ENCODE peak calls at places on chromosomes 1 and 21, in ten cellular contexts. P is upper lobe of left lung, K is K562, O is ovary, F is stomach, W is A549, T is sigmoid colon, I is GM12878, H is transverse colon, N is suprapubic skin. Q is an unnamed sample.
A peak's percentile ranks its signal among the peaks of the same experiment; 100 is the strongest.

GRCh38 chr1:43858324-43858723 is 75.3 kb upstream of the ARTN start:
- DNase-seq in K (no peak), I (no peak), F (peak; percentile 69), O (peak; percentile 48), N (no peak), H (no peak), W (no peak), T (peak; percentile 84), P (no peak), Q (peak; percentile 21)

GRCh38 chr21:39519835-39520234 is 68.1 kb downstream of the SH3BGR start:
- DNase-seq in N (no peak), K (no peak), P (no peak), F (no peak), I (no peak), O (no peak), T (no peak), W (no peak), H (no peak), Q (no peak)

GRCh38 chr1:17419626-17420328 is 19.7 kb downstream of the RCC2 start:
- DNase-seq in I (no peak), P (peak; percentile 96), W (peak; percentile 67), O (peak; percentile 86), N (no peak), F (peak; percentile 79), T (peak; percentile 83), H (peak; percentile 73), K (peak; percentile 86), Q (peak; percentile 55)

GRCh38 chr1:226619031-226619430 is 70.5 kb downstream of the STUM start:
- DNase-seq in K (no peak), H (no peak), I (no peak), P (no peak), N (peak; percentile 29), W (no peak), T (peak; percentile 39), O (no peak), F (no peak), Q (no peak)

GRCh38 chr1:33222381-33222780 is 33.9 kb upstream of the ZNF362 start:
- DNase-seq in P (no peak), F (no peak), I (no peak), N (no peak), W (no peak), H (no peak), T (no peak), O (no peak), K (no peak), Q (no peak)

GRCh38 chr1:233719626-233720334 is 105.9 kb downstream of the KCNK1 start:
- DNase-seq in P (no peak), N (no peak), H (no peak), O (no peak), F (no peak), T (no peak), W (no peak), K (no peak), I (no peak), Q (no peak)

GRCh38 chr1:208668991-208669390 is 424.8 kb upstream of the PLXNA2 start:
- DNase-seq in I (no peak), O (no peak), F (no peak), T (no peak), N (no peak), H (no peak), P (no peak), W (no peak), K (no peak), Q (no peak)

GRCh38 chr1:206039046-206039929 is 13.7 kb upstream of the RHEX start:
- DNase-seq in H (no peak), K (no peak), F (no peak), N (no peak), I (no peak), W (no peak), P (no peak), O (no peak), T (no peak), Q (no peak)

GRCh38 chr1:189499736-189500135 is 977.9 kb downstream of the BRINP3 start:
- DNase-seq in O (no peak), N (no peak), K (no peak), H (no peak), P (no peak), T (no peak), I (no peak), F (no peak), W (no peak), Q (no peak)

GRCh38 chr1:3618576-3618903 is 6.3 kb upstream of the TPRG1L start:
- DNase-seq in N (no peak), H (no peak), F (no peak), P (peak; percentile 50), K (no peak), I (no peak), O (no peak), W (no peak), T (no peak), Q (no peak)

GRCh38 chr1:110605901-110606783 is at the start of gene KCNA2:
- DNase-seq in W (no peak), N (no peak), P (peak; percentile 87), K (no peak), H (peak; percentile 22), F (peak; percentile 26), T (peak; percentile 74), O (peak; percentile 66), I (no peak), Q (no peak)

GRCh38 chr1:211281322-211282022 is 22.3 kb downstream of the RCOR3 start:
- DNase-seq in F (no peak), T (no peak), O (no peak), P (no peak), I (no peak), H (no peak), W (no peak), K (peak; percentile 20), N (no peak), Q (no peak)

GRCh38 chr1:25797939-25798338 is 2.1 kb upstream of the SELENON start:
- DNase-seq in T (no peak), N (no peak), K (peak; percentile 81), O (no peak), P (no peak), W (peak; percentile 60), I (no peak), F (peak; percentile 63), H (no peak), Q (no peak)

GRCh38 chr1:25800538-25801377 is 765 bp downstream of the SELENON start:
- DNase-seq in P (no peak), O (peak; percentile 36), K (no peak), H (no peak), I (no peak), N (no peak), F (no peak), W (no peak), T (no peak), Q (no peak)

GRCh38 chr1:25799758-25800537 is at the start of gene SELENON:
- DNase-seq in W (peak; percentile 38), P (peak; percentile 91), N (no peak), H (peak; percentile 59), I (no peak), O (peak; percentile 78), K (peak; percentile 89), F (peak; percentile 60), T (peak; percentile 86), Q (no peak)

GRCh38 chr1:25798666-25799345 is 1.2 kb upstream of the SELENON start:
- DNase-seq in H (no peak), K (no peak), T (no peak), W (no peak), I (no peak), N (no peak), F (no peak), O (no peak), P (no peak), Q (no peak)

DNA sequence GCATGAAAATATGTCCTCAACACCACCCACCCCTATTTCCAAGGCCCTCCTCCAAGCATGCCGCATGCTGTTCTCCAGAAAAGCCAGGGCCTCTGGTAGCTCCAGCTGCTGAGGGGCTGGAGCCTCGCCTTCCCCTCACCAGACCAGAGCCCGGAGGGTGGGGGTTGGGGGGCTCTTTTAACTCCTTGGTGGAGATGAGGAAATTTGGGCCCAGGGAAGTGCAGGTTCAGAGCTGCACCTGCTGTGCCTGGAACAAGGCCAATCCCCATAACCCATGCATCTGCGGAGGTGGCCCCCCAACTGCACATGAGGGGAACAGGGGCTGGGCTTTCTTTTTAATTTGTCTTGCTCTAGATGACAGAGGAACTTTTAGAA is 660 bp upstream of the SELENON start:
- DNase-seq in N (no peak), T (no peak), W (no peak), O (no peak), F (no peak), P (no peak), K (no peak), I (no peak), H (no peak), Q (no peak)
- H3K27ac ChIP-seq in N (peak overlapping the region; percentile 73), T (peak overlapping the region; percentile 92), W (peak overlapping the region; percentile 91), O (no peak overlapping the region), F (peak overlapping the region; percentile 74), P (peak overlapping the region; percentile 79), K (no peak overlapping the region), I (no peak overlapping the region), H (peak overlapping the region; percentile 86), Q (peak overlapping the region; percentile 75)

GRCh38 chr1:46553506-46553905 is 2.1 kb upstream of the KNCN start:
- DNase-seq in F (no peak), W (no peak), K (no peak), O (no peak), H (no peak), P (no peak), N (no peak), I (no peak), T (no peak), Q (no peak)
- TF ChIP-seq EP300 in F (no peak), W (no peak), K (no peak), O (no peak), H (no peak), P (no peak), N (no peak), I (no peak), T (no peak), Q (no peak)

DNA sequence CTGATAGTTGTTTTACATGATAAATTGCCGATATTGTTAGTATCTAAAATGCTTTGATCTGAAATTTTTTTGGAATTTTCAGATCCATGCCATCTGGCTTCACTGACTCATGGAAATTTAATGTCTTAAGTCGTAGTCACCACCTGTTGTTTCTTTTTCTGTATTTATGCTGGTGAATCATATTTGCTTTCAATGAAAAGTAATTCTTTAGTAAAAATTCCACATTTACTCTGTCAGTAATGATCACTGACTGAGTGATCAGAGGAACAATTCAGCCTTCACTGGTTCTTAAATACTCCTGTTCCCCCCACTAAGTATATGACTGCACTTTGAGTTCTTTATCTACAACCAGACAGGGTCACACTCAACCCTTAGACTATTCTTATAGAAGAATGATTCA is 185.6 kb upstream of the NRIP1 start:
- DNase-seq in P (no peak), K (no peak), O (no peak), I (no peak), W (no peak), H (no peak), T (no peak), N (no peak), F (no peak), Q (no peak)
- H3K27ac ChIP-seq in P (no peak overlapping the region), K (no peak overlapping the region), O (no peak overlapping the region), I (no peak overlapping the region), W (no peak overlapping the region), H (no peak overlapping the region), T (no peak overlapping the region), N (no peak overlapping the region), F (no peak overlapping the region), Q (no peak overlapping the region)

DNA sequence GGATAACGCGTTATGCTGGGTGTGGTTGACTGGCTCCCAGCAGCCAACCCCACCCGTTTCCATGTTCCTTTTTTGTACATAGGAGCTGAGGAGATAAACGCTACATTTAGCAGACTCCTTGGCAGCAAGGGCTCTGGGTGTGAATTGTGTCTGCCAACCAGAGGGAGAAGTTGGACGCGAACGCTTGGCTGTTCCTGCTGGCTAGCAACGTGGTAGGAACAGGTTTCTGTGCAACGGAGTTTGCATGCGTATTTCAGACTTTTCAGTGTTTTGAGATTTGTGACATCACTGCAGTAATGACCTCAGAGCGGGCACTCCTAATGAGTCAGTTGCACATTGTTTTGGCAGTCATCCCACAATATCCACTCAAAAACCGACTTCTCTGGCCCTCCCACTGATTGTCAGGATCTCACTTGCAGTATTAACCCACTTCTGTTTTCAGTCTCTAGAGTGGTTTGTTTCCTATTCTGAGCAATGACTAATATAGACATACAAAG is 98.7 kb upstream of the RGS1 start:
- DNase-seq in N (peak; percentile 78), T (peak; percentile 78), F (no peak), H (no peak), W (no peak), K (no peak), P (no peak), I (peak; percentile 34), O (no peak), Q (no peak)
- TF ChIP-seq EP300 in N (no peak), T (no peak), F (no peak), H (no peak), W (no peak), K (no peak), P (peak; percentile 15), I (no peak), O (no peak), Q (peak; percentile 17)

Q was measured in tibial nerve.